ENCODE peak calls at places on chromosomes 12 and 14, in five cellular contexts. A, O, N, B and W are unnamed samples.

GRCh38 chr12:89245090-89245489 is 107.2 kb downstream of the DUSP6 start:
- DNase-seq in O (no peak), A (no peak), B (no peak), N (no peak), W (no peak)

GRCh38 chr14:24095196-24096068 is 1.3 kb downstream of the PCK2 start:
- DNase-seq in A (no peak), O (peak; percentile 4), N (no peak), B (no peak), W (peak; percentile 32)

GRCh38 chr12:117032593-117033381 is 66.4 kb downstream of the TESC start:
- DNase-seq in N (peak; percentile 25), B (no peak), O (peak; percentile 44), A (no peak), W (no peak)

GRCh38 chr12:48070033-48070432 is 35.8 kb downstream of the SENP1 start:
- DNase-seq in B (no peak), A (no peak), N (no peak), O (no peak), W (no peak)

GRCh38 chr14:49933128-49933527 is 40.2 kb downstream of the ARF6 start:
- DNase-seq in A (no peak), N (no peak), O (no peak), B (no peak), W (no peak)

GRCh38 chr14:44497148-44497547 is 9.9 kb downstream of the FSCB start:
- DNase-seq in A (no peak), N (no peak), O (no peak), B (no peak), W (no peak)

GRCh38 chr12:20625531-20625930 is 69.6 kb upstream of the SLCO1C1 start:
- DNase-seq in O (no peak), A (no peak), B (no peak), N (no peak), W (no peak)

GRCh38 chr12:83016226-83016835 is 329.6 kb downstream of the TMTC2 start:
- DNase-seq in N (peak; percentile 44), O (peak; percentile 90), A (peak; percentile 13), B (peak; percentile 86), W (peak; percentile 78)

GRCh38 chr12:48779869-48780268 is 9.0 kb downstream of the ADCY6 start:
- DNase-seq in O (peak; percentile 78), A (peak; percentile 90), N (no peak), B (peak; percentile 34), W (peak; percentile 69)

GRCh38 chr14:103846569-103847438 is 571 bp downstream of the PPP1R13B start:
- DNase-seq in A (peak; percentile 47), B (no peak), N (peak; percentile 60), O (no peak), W (no peak)

GRCh38 chr14:22387776-22388241 is 201.2 kb downstream of the DAD1 start:
- DNase-seq in B (peak; percentile 85), N (no peak), O (peak; percentile 48), A (no peak), W (no peak)

GRCh38 chr12:5623411-5623810 is 191.5 kb downstream of the NTF3 start:
- DNase-seq in B (no peak), A (no peak), N (no peak), O (no peak), W (no peak)

GRCh38 chr12:39070775-39071174 is 165.4 kb upstream of the CPNE8 start:
- DNase-seq in A (no peak), O (no peak), B (no peak), N (no peak), W (no peak)

GRCh38 chr14:68482772-68483395 is 310.0 kb downstream of the ZFP36L1 start:
- DNase-seq in O (no peak), B (no peak), N (no peak), A (no peak), W (no peak)

GRCh38 chr12:109947511-109947910 is 47.4 kb downstream of the TCHP start:
- DNase-seq in A (no peak), B (peak; percentile 89), O (peak; percentile 89), N (no peak), W (no peak)

GRCh38 chr12:39230086-39230485 is 212.8 kb downstream of the KIF21A start:
- DNase-seq in N (no peak), A (no peak), B (no peak), O (peak; percentile 78), W (no peak)

GRCh38 chr12:132602578-132603239 is 7.7 kb downstream of the LRCOL1 start:
- DNase-seq in B (no peak), N (no peak), O (no peak), A (peak; percentile 28), W (peak; percentile 54)

GRCh38 chr14:49971156-49972141 is 78.6 kb downstream of the ARF6 start:
- DNase-seq in B (no peak), A (no peak), N (no peak), O (no peak), W (no peak)

GRCh38 chr12:39467432-39467870 is 24.5 kb upstream of the KIF21A start:
- DNase-seq in A (no peak), N (no peak), B (no peak), O (peak; percentile 31), W (no peak)

GRCh38 chr12:113221997-113222729 is 899 bp downstream of the TPCN1 start:
- DNase-seq in A (no peak), B (no peak), N (no peak), O (no peak), W (no peak)

GRCh38 chr12:69151254-69151751 is 88.1 kb upstream of the CPSF6 start:
- DNase-seq in N (no peak), B (no peak), A (no peak), O (peak; percentile 72), W (no peak)

GRCh38 chr14:61280526-61281185 is 482 bp downstream of the TMEM30B start:
- DNase-seq in O (peak; percentile 38), N (peak; percentile 74), A (peak; percentile 54), B (no peak), W (peak; percentile 16)

GRCh38 chr14:60657609-60657983 is 8.3 kb upstream of the SIX1 start:
- DNase-seq in N (no peak), A (no peak), B (no peak), O (no peak), W (no peak)

GRCh38 chr14:101506211-101506920 is 54.9 kb upstream of the DIO3 start:
- DNase-seq in O (no peak), A (no peak), B (no peak), N (peak; percentile 18), W (peak; percentile 16)

GRCh38 chr14:95098984-95099599 is 58.2 kb downstream of the DICER1 start:
- DNase-seq in O (peak; percentile 62), N (peak; percentile 63), A (peak; percentile 65), B (peak; percentile 46), W (peak; percentile 54)

GRCh38 chr12:127539499-127539898 is 727.5 kb upstream of the TMEM132C start:
- DNase-seq in A (no peak), N (no peak), O (no peak), B (no peak), W (no peak)

GRCh38 chr12:76685246-76685678 is 78.7 kb upstream of the ZDHHC17 start:
- DNase-seq in B (peak; percentile 44), O (peak; percentile 73), N (no peak), A (peak; percentile 26), W (peak; percentile 32)

GRCh38 chr12:90905691-90906370 is 49.1 kb downstream of the CCER1 start:
- DNase-seq in B (no peak), N (no peak), A (no peak), O (peak; percentile 27), W (no peak)

GRCh38 chr12:120399531-120399930 is 30.6 kb upstream of the MSI1 start:
- DNase-seq in N (no peak), O (peak; percentile 43), B (peak; percentile 8), A (no peak), W (no peak)

GRCh38 chr12:39123580-39123979 is 218.2 kb upstream of the CPNE8 start:
- DNase-seq in N (no peak), B (no peak), A (no peak), O (no peak), W (no peak)

GRCh38 chr12:54394281-54394719 is 9.8 kb upstream of the ZNF385A start:
- DNase-seq in A (no peak), B (peak; percentile 13), O (peak; percentile 33), N (peak; percentile 56), W (no peak)

GRCh38 chr12:102950107-102950949 is 7.1 kb upstream of the ASCL1 start:
- DNase-seq in N (peak; percentile 45), O (no peak), A (no peak), B (no peak), W (no peak)

GRCh38 chr12:122513660-122514059 is 12.9 kb upstream of the ZCCHC8 start:
- DNase-seq in N (no peak), O (no peak), A (no peak), B (no peak), W (no peak)

GRCh38 chr12:122518908-122519307 is 7.8 kb downstream of the RSRC2 start:
- DNase-seq in A (no peak), N (no peak), O (no peak), B (no peak), W (no peak)

GRCh38 chr12:122516544-122517361 is 10.0 kb downstream of the RSRC2 start:
- DNase-seq in N (no peak), A (no peak), O (no peak), B (no peak), W (no peak)

GRCh38 chr12:122517877-122518276 is 8.9 kb downstream of the RSRC2 start:
- DNase-seq in N (no peak), A (no peak), O (peak; percentile 97), B (peak; percentile 96), W (no peak)

DNA sequence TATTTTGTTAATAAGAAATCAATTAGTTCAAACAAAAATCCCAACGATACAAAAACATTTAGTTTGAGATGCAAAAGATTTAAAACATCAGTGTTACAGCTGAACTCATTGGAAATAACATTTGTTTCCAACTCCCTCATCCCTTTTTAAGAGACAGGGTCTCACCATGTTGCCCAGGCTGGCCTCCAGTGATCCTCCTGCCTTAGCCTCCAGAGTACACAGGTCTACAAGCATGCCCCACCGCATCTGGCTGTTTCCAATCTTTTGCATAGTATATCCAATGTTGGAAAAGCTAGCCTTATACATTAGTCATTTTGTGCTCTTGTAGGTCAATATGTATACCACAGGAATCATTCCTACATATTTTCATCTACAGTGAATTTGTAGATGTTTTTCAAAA is 11.5 kb downstream of the RSRC2 start:
- DNase-seq in O (no peak), B (no peak), N (no peak), A (no peak), W (no peak)
- H3K4me3 ChIP-seq in O (no peak overlapping the region), B (no peak overlapping the region), N (no peak overlapping the region), A (no peak overlapping the region), W (no peak overlapping the region)

GRCh38 chr14:82445810-82446575 is 912.3 kb upstream of the SEL1L start:
- DNase-seq in N (no peak), O (no peak), A (no peak), B (no peak), W (no peak)
- H3K4me3 ChIP-seq in N (no peak overlapping the region), O (no peak overlapping the region), A (no peak overlapping the region), B (no peak overlapping the region), W (no peak overlapping the region)

DNA sequence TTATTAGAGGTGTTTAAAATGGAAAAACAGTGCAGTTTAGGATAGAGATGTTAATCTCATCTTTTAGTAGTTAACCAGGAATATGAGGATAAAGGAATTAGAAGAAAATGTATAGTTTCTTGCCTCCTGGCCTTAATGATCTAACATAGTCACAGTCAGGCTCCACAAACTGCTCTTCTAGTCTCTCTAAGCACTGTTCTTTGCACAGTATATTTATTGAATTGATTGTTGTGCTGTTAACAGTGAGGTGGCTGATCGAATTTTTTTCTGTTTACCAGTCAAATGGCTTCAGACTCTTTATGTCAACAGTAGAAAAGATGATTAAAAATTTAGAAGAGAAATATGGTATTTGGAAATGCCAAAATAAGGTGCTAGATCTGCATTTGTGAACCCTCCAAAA is 37.8 kb downstream of the ATF7IP start:
- DNase-seq in B (no peak), A (no peak), O (no peak), N (no peak), W (no peak)
- H3K4me3 ChIP-seq in B (no peak overlapping the region), A (no peak overlapping the region), O (no peak overlapping the region), N (no peak overlapping the region), W (no peak overlapping the region)

GRCh38 chr14:31752867-31753661 is 191.9 kb downstream of the NUBPL start:
- DNase-seq in N (no peak), A (no peak), O (no peak), B (no peak), W (no peak)
- H3K4me3 ChIP-seq in N (no peak overlapping the region), A (no peak overlapping the region), O (no peak overlapping the region), B (no peak overlapping the region), W (no peak overlapping the region)